ENCODE peak calls at places on chromosome 18, in seven cellular contexts. E is IMR-90, G is epithelial cell of esophagus, D is fibroblast of mammary gland, O is H1, L is hepatocyte, F is GM23338. R is an unnamed sample.

GRCh38 chr18:62334110-62334509 is 9.0 kb downstream of the TNFRSF11A start:
- DNase-seq in O (no peak), G (peak; percentile 84), L (no peak), F (no peak), E (peak; percentile 14), D (peak; percentile 32), R (no peak)

GRCh38 chr18:62717850-62718229 is 2.5 kb downstream of the PHLPP1 start:
- DNase-seq in G (peak; percentile 14), F (no peak), O (no peak), D (peak; percentile 39), L (no peak), E (peak; percentile 26), R (no peak)

GRCh38 chr18:50820901-50821520 is 1.2 kb upstream of the MRO start:
- DNase-seq in L (no peak), O (no peak), F (no peak), D (no peak), E (no peak), G (no peak), R (no peak)

GRCh38 chr18:13264986-13265900 is 46.7 kb downstream of the LDLRAD4 start:
- DNase-seq in O (no peak), F (no peak), E (no peak), L (no peak), G (no peak), D (no peak), R (no peak)

GRCh38 chr18:42030586-42031182 is 75.7 kb downstream of the PIK3C3 start:
- DNase-seq in L (peak; percentile 34), O (peak; percentile 7), G (peak; percentile 30), D (peak; percentile 20), F (peak; percentile 67), E (peak; percentile 24), R (no peak)

GRCh38 chr18:38576349-38576748 is 1010.8 kb upstream of the CELF4 start:
- DNase-seq in E (no peak), G (no peak), L (no peak), F (no peak), D (no peak), O (no peak), R (no peak)

GRCh38 chr18:14920976-14921375 is 173.0 kb downstream of the ANKRD30B start:
- DNase-seq in O (no peak), G (no peak), L (no peak), E (no peak), F (no peak), D (no peak), R (no peak)

GRCh38 chr18:8660316-8660715 is 45.0 kb upstream of the MTCL1 start:
- DNase-seq in D (no peak), F (no peak), E (peak; percentile 18), G (no peak), L (no peak), O (no peak), R (no peak)

GRCh38 chr18:58257461-58257860 is 213.4 kb downstream of the NEDD4L start:
- DNase-seq in F (no peak), L (no peak), G (no peak), D (peak; percentile 15), E (peak; percentile 68), O (no peak), R (no peak)

GRCh38 chr18:57390044-57390443 is 37.7 kb downstream of the ST8SIA3 start:
- DNase-seq in D (no peak), O (no peak), G (no peak), F (no peak), L (no peak), E (no peak), R (no peak)

GRCh38 chr18:43571078-43571689 is 293.9 kb upstream of the SYT4 start:
- DNase-seq in E (peak; percentile 47), D (peak; percentile 64), G (peak; percentile 65), O (no peak), L (peak; percentile 67), F (peak; percentile 82), R (no peak)

GRCh38 chr18:25248755-25249154 is 103.2 kb downstream of the ZNF521 start:
- DNase-seq in F (no peak), G (no peak), L (no peak), O (no peak), E (peak; percentile 41), D (peak; percentile 30), R (no peak)

GRCh38 chr18:26386002-26386401 is 159.8 kb downstream of the TAF4B start:
- DNase-seq in D (peak; percentile 87), G (peak; percentile 26), O (no peak), F (no peak), L (peak; percentile 54), E (peak; percentile 46), R (no peak)

GRCh38 chr18:73340135-73340934 is 472.5 kb upstream of the NETO1 start:
- DNase-seq in O (no peak), E (peak; percentile 48), F (no peak), L (no peak), G (peak; percentile 54), D (peak; percentile 45), R (no peak)

GRCh38 chr18:56235773-56236115 is 402.6 kb downstream of the TXNL1 start:
- DNase-seq in E (no peak), F (peak; percentile 23), D (no peak), G (no peak), L (no peak), O (no peak), R (no peak)

GRCh38 chr18:56235061-56235772 is 403.2 kb downstream of the TXNL1 start:
- DNase-seq in D (no peak), F (no peak), L (no peak), E (no peak), G (no peak), O (no peak), R (no peak)

GRCh38 chr18:56233595-56233994 is 404.8 kb downstream of the TXNL1 start:
- DNase-seq in E (peak; percentile 92), G (peak; percentile 75), L (no peak), D (peak; percentile 91), F (no peak), O (no peak), R (no peak)

GRCh38 chr18:56240405-56240804 is 398.0 kb downstream of the TXNL1 start:
- DNase-seq in E (peak; percentile 97), D (peak; percentile 43), L (no peak), F (no peak), O (no peak), G (no peak), R (no peak)

DNA sequence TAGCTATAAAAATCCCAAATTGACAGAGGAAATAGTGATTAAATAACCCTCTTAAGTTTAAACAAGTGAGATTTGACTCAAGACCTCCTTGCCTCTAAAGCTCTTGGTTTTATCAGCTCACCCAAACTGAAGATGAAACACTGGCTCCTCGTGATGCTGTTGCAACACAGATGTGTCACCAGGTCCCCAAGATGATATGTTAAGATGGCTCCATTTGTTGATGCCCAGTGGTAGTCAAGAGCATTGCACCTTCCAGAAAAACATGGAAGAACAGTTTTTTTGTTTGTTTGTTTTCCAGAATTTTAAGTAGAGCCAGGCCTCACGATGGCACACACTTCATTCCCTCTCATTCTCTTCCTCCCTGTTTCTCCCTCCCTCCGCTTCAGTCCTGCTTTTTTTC is 399.8 kb downstream of the TXNL1 start:
- DNase-seq in O (no peak), L (no peak), D (peak; percentile 17), F (peak; percentile 14), G (peak; percentile 16), E (no peak), R (no peak)
- TF ChIP-seq CTCF in O (no peak), L (no peak), D (peak; percentile 22), F (no peak), G (peak; percentile 29), E (peak; percentile 6), R (no peak)

GRCh38 chr18:9696701-9697100 is 11.4 kb upstream of the RAB31 start:
- DNase-seq in O (no peak), L (no peak), E (no peak), F (no peak), G (no peak), D (no peak), R (no peak)

GRCh38 chr18:9698497-9698896 is 9.6 kb upstream of the RAB31 start:
- DNase-seq in F (no peak), E (no peak), D (no peak), O (no peak), G (no peak), L (no peak), R (no peak)

GRCh38 chr18:9695605-9696004 is 12.5 kb upstream of the RAB31 start:
- DNase-seq in E (no peak), L (no peak), F (no peak), D (no peak), G (no peak), O (no peak), R (no peak)

GRCh38 chr18:9696112-9696511 is 12.0 kb upstream of the RAB31 start:
- DNase-seq in D (no peak), G (no peak), O (no peak), E (no peak), F (no peak), L (no peak), R (no peak)

GRCh38 chr18:9697121-9697520 is 11.0 kb upstream of the RAB31 start:
- DNase-seq in D (no peak), L (no peak), E (no peak), F (no peak), O (no peak), G (no peak), R (no peak)
- TF ChIP-seq CTCF in D (no peak), L (no peak), E (no peak), F (no peak), O (no peak), G (no peak), R (no peak)

GRCh38 chr18:23890589-23890988 is 124.0 kb upstream of the TTC39C start:
- DNase-seq in G (no peak), D (peak; percentile 52), L (no peak), F (no peak), E (peak; percentile 56), O (no peak), R (no peak)

GRCh38 chr18:23893653-23894052 is 120.9 kb upstream of the TTC39C start:
- DNase-seq in L (no peak), F (no peak), E (no peak), O (no peak), G (no peak), D (no peak), R (no peak)

GRCh38 chr18:23897733-23898132 is 116.8 kb upstream of the TTC39C start:
- DNase-seq in E (no peak), G (no peak), D (no peak), L (no peak), O (no peak), F (no peak), R (peak; percentile 59)

GRCh38 chr18:23897293-23897692 is 117.3 kb upstream of the TTC39C start:
- DNase-seq in F (no peak), G (no peak), O (no peak), D (no peak), L (no peak), E (no peak), R (no peak)

DNA sequence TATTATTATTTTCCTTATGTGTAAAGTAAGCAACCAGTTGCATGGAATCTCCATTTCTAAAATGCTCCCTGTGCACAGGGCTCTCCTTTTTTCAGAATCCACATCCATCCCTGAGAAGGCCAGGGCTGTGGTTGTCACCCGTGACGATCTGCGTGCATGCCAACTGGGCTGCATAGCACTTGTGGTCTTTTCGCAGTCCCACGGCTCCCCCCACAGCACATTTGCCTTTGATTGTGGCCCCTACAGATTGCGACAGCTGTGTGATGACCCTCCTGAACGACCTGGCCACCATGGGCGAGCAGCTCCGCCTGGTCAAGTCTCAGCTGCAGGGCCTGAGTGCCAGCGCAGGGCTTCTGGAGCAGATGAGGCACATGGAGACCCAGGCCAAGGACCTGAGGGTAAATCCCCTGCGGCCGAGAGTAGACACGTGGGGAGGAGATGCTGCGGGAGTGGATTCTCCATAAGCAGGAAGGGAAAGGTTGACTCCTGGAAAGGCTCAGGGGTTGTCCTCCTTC is 119.8 kb upstream of the TTC39C start:
- DNase-seq in L (no peak), O (no peak), F (no peak), G (no peak), D (no peak), E (no peak), R (no peak)
- TF ChIP-seq CTCF in L (no peak), O (no peak), F (peak; percentile 48), G (no peak), D (no peak), E (no peak), R (no peak)

GRCh38 chr18:36212301-36212977 is 25.1 kb downstream of the MOCOS start:
- DNase-seq in D (peak; percentile 30), L (no peak), G (no peak), O (no peak), E (peak; percentile 12), F (no peak), R (no peak)
- TF ChIP-seq CTCF in D (peak; percentile 28), L (no peak), G (no peak), O (no peak), E (peak; percentile 25), F (peak; percentile 24), R (no peak)